ENCODE peak calls at places on chromosomes 13 and 19, in seven cellular contexts. D, R, L, N, T, Q and O are unnamed samples.

GRCh38 chr19:8846819-8847218 is 14.6 kb downstream of the MBD3L1 start:
- DNase-seq in D (no peak), R (no peak), L (no peak), N (no peak), T (no peak), Q (no peak), O (no peak)

GRCh38 chr13:113220141-113220598 is 10.8 kb downstream of the CUL4A start:
- DNase-seq in D (no peak), R (no peak), L (no peak), N (no peak), T (no peak), Q (no peak), O (no peak)

GRCh38 chr13:33751151-33751550 is 66.8 kb upstream of the RFC3 start:
- DNase-seq in D (no peak), R (no peak), L (no peak), N (peak; percentile 56), T (no peak), Q (no peak), O (no peak)

GRCh38 chr19:3985643-3986259 is 488 bp upstream of the EEF2 start:
- DNase-seq in D (no peak), R (no peak), L (no peak), N (no peak), T (no peak), Q (no peak), O (no peak)

GRCh38 chr13:22220186-22221160 is 549.6 kb downstream of the FGF9 start:
- DNase-seq in D (no peak), R (no peak), L (no peak), N (no peak), T (no peak), Q (no peak), O (no peak)

GRCh38 chr13:111482806-111483620 is 162.6 kb downstream of the TEX29 start:
- DNase-seq in D (no peak), R (no peak), L (no peak), N (no peak), T (no peak), Q (no peak), O (peak; percentile 20)

GRCh38 chr19:342128-342455 is 2.5 kb downstream of the MIER2 start:
- DNase-seq in D (no peak), R (no peak), L (no peak), N (no peak), T (no peak), Q (no peak), O (no peak)

GRCh38 chr13:109955598-109955997 is 169.2 kb upstream of the IRS2 start:
- DNase-seq in D (no peak), R (no peak), L (no peak), N (no peak), T (no peak), Q (no peak), O (no peak)

GRCh38 chr19:56109216-56109615 is 11.9 kb downstream of the ZNF787 start:
- DNase-seq in D (no peak), R (no peak), L (no peak), N (no peak), T (no peak), Q (no peak), O (no peak)

GRCh38 chr19:41304706-41305483 is 5.1 kb upstream of the CCDC97 start:
- DNase-seq in D (no peak), R (no peak), L (no peak), N (no peak), T (no peak), Q (no peak), O (no peak)

GRCh38 chr13:101972191-101972590 is 429.7 kb downstream of the FGF14 start:
- DNase-seq in D (no peak), R (no peak), L (no peak), N (no peak), T (no peak), Q (no peak), O (no peak)

GRCh38 chr19:43532962-43533545 is at the start of gene ZNF575:
- DNase-seq in D (peak; percentile 96), R (peak; percentile 90), L (peak; percentile 95), N (peak; percentile 94), T (peak; percentile 89), Q (peak; percentile 64), O (peak; percentile 81)

GRCh38 chr19:43591904-43592772 is 3.8 kb downstream of the IRGQ start:
- DNase-seq in D (no peak), R (no peak), L (no peak), N (no peak), T (no peak), Q (no peak), O (no peak)

GRCh38 chr13:41645313-41645712 is 188.0 kb downstream of the RGCC start:
- DNase-seq in D (no peak), R (no peak), L (no peak), N (peak; percentile 85), T (no peak), Q (no peak), O (no peak)

GRCh38 chr19:33208904-33209843 is 15.0 kb downstream of the LRP3 start:
- DNase-seq in D (no peak), R (no peak), L (peak; percentile 35), N (no peak), T (peak; percentile 46), Q (no peak), O (no peak)

GRCh38 chr13:47726394-47726793 is 274.7 kb downstream of the SUCLA2 start:
- DNase-seq in D (peak; percentile 7), R (no peak), L (no peak), N (peak; percentile 6), T (no peak), Q (no peak), O (no peak)

GRCh38 chr19:14361824-14362223 is 19.4 kb upstream of the ADGRE5 start:
- DNase-seq in D (no peak), R (peak; percentile 52), L (no peak), N (no peak), T (no peak), Q (no peak), O (no peak)

GRCh38 chr19:2033115-2033824 is 17.8 kb upstream of the BTBD2 start:
- DNase-seq in D (no peak), R (no peak), L (no peak), N (no peak), T (no peak), Q (no peak), O (no peak)

GRCh38 chr19:1251233-1251502 is 2.8 kb downstream of the MIDN start:
- DNase-seq in D (no peak), R (peak; percentile 84), L (peak; percentile 69), N (peak; percentile 78), T (peak; percentile 81), Q (no peak), O (no peak)

GRCh38 chr13:61880576-61881283 is 465.1 kb upstream of the PCDH20 start:
- DNase-seq in D (no peak), R (peak; percentile 63), L (no peak), N (no peak), T (no peak), Q (no peak), O (no peak)

GRCh38 chr13:113566227-113566561 is 18.4 kb upstream of the TFDP1 start:
- DNase-seq in D (no peak), R (no peak), L (no peak), N (no peak), T (no peak), Q (no peak), O (peak; percentile 6)

GRCh38 chr13:21745307-21745706 is 74.4 kb downstream of the FGF9 start:
- DNase-seq in D (no peak), R (no peak), L (no peak), N (no peak), T (no peak), Q (no peak), O (no peak)

GRCh38 chr19:7010722-7011593 is 10.3 kb downstream of the MBD3L2B start:
- DNase-seq in D (no peak), R (no peak), L (no peak), N (no peak), T (no peak), Q (no peak), O (no peak)

GRCh38 chr19:3381701-3382372 is 15.5 kb downstream of the NFIC start:
- DNase-seq in D (no peak), R (no peak), L (no peak), N (no peak), T (no peak), Q (no peak), O (no peak)

GRCh38 chr13:44174769-44175425 is 198.7 kb upstream of the SERP2 start:
- DNase-seq in D (peak; percentile 88), R (peak; percentile 30), L (no peak), N (peak; percentile 78), T (no peak), Q (no peak), O (no peak)

GRCh38 chr13:51040431-51040830 is 70.6 kb downstream of the C13orf42 start:
- DNase-seq in D (peak; percentile 53), R (no peak), L (no peak), N (no peak), T (no peak), Q (no peak), O (no peak)

GRCh38 chr19:30079200-30079599 is 137.2 kb downstream of the URI1 start:
- DNase-seq in D (no peak), R (no peak), L (no peak), N (no peak), T (no peak), Q (no peak), O (no peak)

GRCh38 chr13:86002921-86003488 is 203.8 kb upstream of the SLITRK6 start:
- DNase-seq in D (no peak), R (no peak), L (no peak), N (no peak), T (no peak), Q (no peak), O (no peak)